ENCODE peak calls at places on chromosomes 6 and 20, in nine cellular contexts. U is cardiac muscle cell; R is mammary epithelial cell; W is left ventricle myocardium inferior; T is fibroblast of lung; I is breast epithelium; K is right lobe of liver; X is fibroblast of the aortic adventitia; B is effector memory CD4-positive, alpha-beta T cell. Y is an unnamed sample.

GRCh38 chr20:56247954-56248782 is at the start of gene MC3R:
- DNase-seq in W (no peak), I (peak), R (peak), B (no peak), K (peak), T (peak), X (peak), U (peak), Y (peak)

GRCh38 chr6:28940294-28940858 is 16.6 kb upstream of the TRIM27 start:
- DNase-seq in B (no peak), K (no peak), U (peak), X (no peak), R (peak), I (peak), W (no peak), T (no peak), Y (no peak)

GRCh38 chr6:2765166-2765895 is at the start of gene WRNIP1:
- DNase-seq in R (peak), I (peak), X (peak), U (peak), B (peak), K (peak), W (peak), T (peak), Y (peak)

GRCh38 chr6:26432622-26433021 is 7.7 kb upstream of the BTN3A3 start:
- DNase-seq in U (no peak), K (no peak), B (no peak), R (no peak), X (peak), T (peak), W (no peak), I (no peak), Y (peak)

GRCh38 chr6:111230351-111231077 is 143.2 kb downstream of the SLC16A10 start:
- DNase-seq in W (no peak), B (no peak), T (peak), U (no peak), I (no peak), R (peak), K (no peak), X (peak), Y (peak)

GRCh38 chr20:14984768-14985622 is 647.6 kb upstream of the FLRT3 start:
- DNase-seq in I (no peak), X (no peak), W (no peak), T (peak), K (no peak), U (peak), R (no peak), B (no peak), Y (peak)

GRCh38 chr20:63937596-63937995 is 18.6 kb downstream of the UCKL1 start:
- DNase-seq in B (no peak), X (no peak), T (peak), U (no peak), W (no peak), K (no peak), R (no peak), I (no peak), Y (no peak)

GRCh38 chr20:63027425-63028389 is 20.9 kb upstream of the BHLHE23 start:
- DNase-seq in U (no peak), W (peak), R (no peak), I (no peak), K (peak), T (no peak), X (no peak), B (no peak), Y (no peak)

GRCh38 chr6:98463038-98463437 is 371.3 kb upstream of the POU3F2 start:
- DNase-seq in X (no peak), B (no peak), K (no peak), T (no peak), R (no peak), I (no peak), W (no peak), U (no peak), Y (no peak)

GRCh38 chr6:34520645-34521462 is 35.3 kb downstream of the SPDEF start:
- DNase-seq in U (no peak), K (peak), B (no peak), T (no peak), I (no peak), W (peak), X (no peak), R (no peak), Y (no peak)

GRCh38 chr6:35427851-35428321 is 24.3 kb upstream of the FANCE start:
- DNase-seq in W (no peak), B (no peak), U (no peak), T (peak), X (peak), K (no peak), I (no peak), R (no peak), Y (peak)

GRCh38 chr20:37315293-37316110 is 26.0 kb downstream of the MANBAL start:
- DNase-seq in W (peak), X (peak), R (peak), K (no peak), I (no peak), B (no peak), U (peak), T (peak), Y (peak)

GRCh38 chr20:62066339-62066982 is 780 bp upstream of the TAF4 start:
- DNase-seq in W (peak), U (peak), R (peak), B (no peak), T (peak), K (peak), I (peak), X (peak), Y (peak)

GRCh38 chr20:16004108-16004854 is 569.0 kb downstream of the KIF16B start:
- DNase-seq in W (peak), U (peak), B (no peak), T (no peak), I (no peak), R (no peak), X (no peak), K (no peak), Y (no peak)

GRCh38 chr6:168034537-168034936 is 37.1 kb downstream of the KIF25 start:
- DNase-seq in X (no peak), W (no peak), B (no peak), K (no peak), R (no peak), T (no peak), I (no peak), U (no peak), Y (no peak)

GRCh38 chr6:168037242-168037641 is 39.8 kb downstream of the KIF25 start:
- DNase-seq in T (no peak), I (peak), B (no peak), X (no peak), W (no peak), K (no peak), R (peak), U (no peak), Y (no peak)

GRCh38 chr6:168033791-168034190 is 36.3 kb downstream of the KIF25 start:
- DNase-seq in W (no peak), X (no peak), B (no peak), U (no peak), T (no peak), R (no peak), K (peak), I (no peak), Y (no peak)

GRCh38 chr6:168035661-168036616 is 38.5 kb downstream of the KIF25 start:
- DNase-seq in X (peak), T (peak), I (no peak), U (no peak), W (no peak), K (peak), B (no peak), R (peak), Y (no peak)

GRCh38 chr6:168035098-168035660 is 37.7 kb downstream of the KIF25 start:
- DNase-seq in B (no peak), I (no peak), R (no peak), X (peak), K (peak), U (peak), W (peak), T (peak), Y (peak)
- H3K4me3 ChIP-seq in B (peak), I (peak), R (peak), X (peak), K (peak), U (peak), W (peak), T (peak), Y (peak)

DNA sequence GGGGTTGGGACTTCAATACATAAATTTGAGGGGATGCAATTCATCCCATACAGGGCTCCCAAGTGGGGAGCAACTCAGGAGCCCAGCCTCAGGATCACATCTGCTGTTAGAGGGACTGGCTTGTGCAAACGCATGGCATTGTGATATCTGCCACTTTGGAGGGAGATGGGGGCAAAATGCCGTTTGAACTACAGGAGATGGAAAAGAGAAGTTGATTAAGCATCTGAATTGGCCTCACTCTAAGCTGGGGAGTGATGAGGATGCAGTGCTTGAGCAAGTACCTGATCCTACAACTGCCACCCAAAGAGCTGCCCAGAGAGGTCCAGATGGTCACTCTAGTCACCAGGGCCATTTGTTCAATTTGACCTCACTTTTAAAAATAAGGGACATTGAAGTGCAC is 2.0 kb downstream of the LY86 start:
- DNase-seq in I (no peak), U (no peak), T (no peak), K (no peak), X (no peak), B (no peak), W (no peak), R (no peak), Y (no peak)
- H3K4me3 ChIP-seq in I (no peak), U (no peak), T (no peak), K (no peak), X (no peak), B (no peak), W (no peak), R (no peak), Y (no peak)

DNA sequence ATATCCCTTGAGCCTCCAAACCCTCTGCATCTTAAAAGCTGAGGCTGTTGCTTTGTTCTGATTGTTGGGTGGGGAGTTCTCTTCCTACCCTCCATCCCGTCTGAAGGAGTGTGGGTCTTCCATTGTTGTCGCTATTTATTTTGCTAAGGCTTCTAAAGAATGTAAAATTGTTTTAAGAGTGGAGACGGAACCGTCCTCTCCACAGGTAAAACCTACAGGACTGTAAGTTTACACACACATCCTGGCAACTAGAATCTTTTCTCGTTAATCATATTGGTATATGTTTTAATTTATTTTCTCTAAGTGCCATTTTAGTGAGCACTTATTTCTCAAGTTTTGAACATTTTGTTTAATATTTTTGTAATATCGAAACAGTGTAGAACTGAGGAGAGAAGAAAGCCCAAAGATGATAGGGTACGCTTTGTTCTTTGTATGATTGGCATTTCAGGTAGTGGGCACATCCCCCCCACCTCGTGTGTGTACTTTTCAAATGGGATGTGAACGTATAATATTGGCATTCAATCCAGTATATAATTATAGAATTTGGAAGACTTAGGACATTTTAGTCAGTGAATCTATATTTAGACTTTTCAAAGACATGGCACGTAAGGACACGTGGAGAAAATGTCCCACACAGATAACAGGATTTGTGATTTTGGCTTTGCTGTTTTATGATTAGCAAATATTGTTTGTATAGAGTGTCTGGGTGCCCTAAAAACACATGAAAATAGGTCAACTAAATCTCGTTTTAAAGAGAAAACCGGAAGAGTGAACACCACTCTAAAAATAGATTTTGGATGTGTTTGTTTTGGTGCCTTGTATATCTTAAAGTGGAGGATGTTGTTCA is 1.3 kb downstream of the RNF146 start:
- DNase-seq in I (no peak), U (no peak), K (no peak), R (peak), W (no peak), B (no peak), T (no peak), X (peak), Y (peak)
- H3K4me3 ChIP-seq in I (peak), U (peak), K (peak), R (peak), W (peak), B (peak), T (peak), X (peak), Y (peak)

GRCh38 chr6:162076816-162077215 is 650.8 kb downstream of the PRKN start:
- DNase-seq in W (no peak), T (no peak), I (no peak), U (no peak), B (no peak), X (no peak), R (no peak), K (no peak), Y (no peak)
- H3K4me3 ChIP-seq in W (no peak), T (no peak), I (no peak), U (no peak), B (no peak), X (no peak), R (no peak), K (no peak), Y (no peak)

DNA sequence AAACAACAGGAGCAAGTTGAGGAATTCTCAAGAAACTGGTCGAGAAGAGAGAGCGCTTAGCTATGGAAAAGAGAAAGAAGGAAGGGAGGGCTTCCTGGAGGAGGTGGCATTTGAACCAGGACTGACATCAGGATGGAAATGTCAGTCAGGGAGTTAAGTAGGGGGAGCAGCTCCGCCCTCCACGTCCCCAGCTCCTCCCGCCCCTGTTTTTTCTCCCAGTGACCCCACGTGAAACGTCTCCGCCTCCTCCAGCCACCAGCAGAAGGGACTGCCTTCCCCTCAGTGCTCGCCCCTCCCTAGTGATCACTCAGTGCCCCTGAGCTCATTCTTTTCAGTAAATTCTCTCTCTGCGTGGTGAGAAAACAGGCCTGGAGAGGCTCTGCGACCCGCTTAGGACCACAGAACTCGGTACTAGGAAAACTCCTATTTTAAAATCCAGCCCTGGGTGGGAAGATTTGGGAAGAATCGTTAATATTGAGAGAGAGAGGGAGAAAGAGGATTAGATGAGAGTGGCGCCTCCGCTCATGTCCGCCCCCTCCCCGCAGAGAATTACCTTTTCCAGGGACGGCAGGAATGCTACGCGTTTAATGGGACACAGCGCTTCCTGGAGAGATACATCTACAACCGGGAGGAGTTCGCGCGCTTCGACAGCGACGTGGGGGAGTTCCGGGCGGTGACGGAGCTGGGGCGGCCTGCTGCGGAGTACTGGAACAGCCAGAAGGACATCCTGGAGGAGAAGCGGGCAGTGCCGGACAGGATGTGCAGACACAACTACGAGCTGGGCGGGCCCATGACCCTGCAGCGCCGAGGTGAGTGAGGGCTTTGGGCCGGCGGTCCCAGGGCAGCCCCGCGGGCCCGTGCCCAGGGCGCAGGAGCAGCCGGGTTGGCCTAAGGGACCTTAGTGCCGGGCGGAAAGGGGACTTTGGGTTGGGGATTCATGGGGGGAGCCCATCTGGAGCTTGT is 4.6 kb downstream of the HLA-DPB1 start:
- DNase-seq in I (peak), W (peak), U (peak), R (peak), X (peak), K (peak), B (no peak), T (peak), Y (peak)
- H3K4me3 ChIP-seq in I (peak), W (peak), U (peak), R (peak), X (peak), K (peak), B (no peak), T (peak), Y (peak)

GRCh38 chr6:131952886-131953509 is 1.8 kb upstream of the CCN2 start:
- DNase-seq in I (no peak), U (no peak), T (no peak), B (no peak), K (no peak), X (no peak), R (no peak), W (no peak), Y (no peak)
- H3K4me3 ChIP-seq in I (no peak), U (no peak), T (no peak), B (no peak), K (no peak), X (no peak), R (no peak), W (no peak), Y (no peak)

GRCh38 chr20:38873050-38873581 is 53.1 kb upstream of the FAM83D start:
- DNase-seq in T (no peak), X (no peak), K (no peak), R (no peak), B (peak), W (no peak), I (no peak), U (no peak), Y (no peak)
- H3K4me3 ChIP-seq in T (no peak), X (no peak), K (no peak), R (no peak), B (peak), W (no peak), I (no peak), U (no peak), Y (no peak)